ENCODE peak calls at places on chromosomes 6 and 20, in ten cellular contexts. H is cardiac muscle cell, N is A549, R is HFF-Myc, E is lung, I is tibial artery, X is brain microvascular endothelial cell, S is astrocyte of the cerebellum, M is heart right ventricle, L is foreskin fibroblast. O is an unnamed sample.

GRCh38 chr20:5080384-5080877 is 39.3 kb downstream of the PCNA start:
- DNase-seq in H (peak), N (peak), R (no peak), E (peak), I (peak), X (no peak), S (no peak), M (peak), L (peak), O (no peak)

GRCh38 chr6:72746276-72746675 is 124.4 kb downstream of the KCNQ5 start:
- DNase-seq in H (no peak), N (peak), R (no peak), E (no peak), I (no peak), X (no peak), S (no peak), M (no peak), L (peak), O (peak)

GRCh38 chr20:47576516-47577033 is 74.9 kb downstream of the NCOA3 start:
- DNase-seq in H (peak), N (peak), R (peak), E (peak), I (peak), X (peak), S (peak), M (peak), L (peak), O (peak)

GRCh38 chr20:22861231-22861980 is 173.7 kb upstream of the SSTR4 start:
- DNase-seq in H (peak), N (no peak), R (no peak), E (no peak), I (no peak), X (peak), S (no peak), M (no peak), L (peak), O (peak)

GRCh38 chr6:170045563-170045960 is 245.3 kb downstream of the DLL1 start:
- DNase-seq in H (no peak), N (no peak), R (no peak), E (no peak), I (peak), X (no peak), S (no peak), M (no peak), L (no peak), O (no peak)

GRCh38 chr6:90365565-90366219 is 69.0 kb upstream of the BACH2 start:
- DNase-seq in H (no peak), N (no peak), R (no peak), E (no peak), I (no peak), X (no peak), S (no peak), M (no peak), L (no peak), O (no peak)

GRCh38 chr20:54479138-54479906 is 3.9 kb downstream of the DOK5 start:
- DNase-seq in H (no peak), N (peak), R (no peak), E (no peak), I (no peak), X (no peak), S (no peak), M (no peak), L (peak), O (no peak)

GRCh38 chr20:64224344-64225165 is 31.0 kb upstream of the PCMTD2 start:
- DNase-seq in H (peak), N (no peak), R (peak), E (no peak), I (no peak), X (peak), S (peak), M (no peak), L (peak), O (peak)

GRCh38 chr20:61635721-61636455 is 383.8 kb downstream of the CDH4 start:
- DNase-seq in H (no peak), N (no peak), R (no peak), E (no peak), I (no peak), X (no peak), S (no peak), M (no peak), L (no peak), O (no peak)

GRCh38 chr6:41122373-41122772 is 31.8 kb downstream of the TREML1 start:
- DNase-seq in H (no peak), N (no peak), R (no peak), E (no peak), I (no peak), X (peak), S (no peak), M (no peak), L (peak), O (no peak)

GRCh38 chr6:18784794-18785193 is 397.6 kb downstream of the RNF144B start:
- DNase-seq in H (no peak), N (no peak), R (no peak), E (no peak), I (no peak), X (no peak), S (no peak), M (no peak), L (no peak), O (no peak)

GRCh38 chr20:19815553-19815991 is 57.5 kb downstream of the RIN2 start:
- DNase-seq in H (peak), N (peak), R (peak), E (no peak), I (no peak), X (peak), S (peak), M (no peak), L (peak), O (peak)

GRCh38 chr6:33171096-33171888 is 21.0 kb downstream of the COL11A2 start:
- DNase-seq in H (no peak), N (no peak), R (no peak), E (no peak), I (no peak), X (no peak), S (no peak), M (no peak), L (no peak), O (no peak)

GRCh38 chr6:134925800-134926199 is 24.1 kb downstream of the ALDH8A1 start:
- DNase-seq in H (peak), N (no peak), R (no peak), E (no peak), I (no peak), X (no peak), S (no peak), M (no peak), L (peak), O (no peak)

GRCh38 chr6:28953039-28953872 is 29.5 kb upstream of the TRIM27 start:
- DNase-seq in H (peak), N (peak), R (no peak), E (peak), I (no peak), X (peak), S (no peak), M (no peak), L (peak), O (no peak)

GRCh38 chr6:81606965-81607381 is 145.5 kb downstream of the TENT5A start:
- DNase-seq in H (no peak), N (no peak), R (peak), E (no peak), I (no peak), X (no peak), S (peak), M (no peak), L (peak), O (no peak)

GRCh38 chr20:5621305-5621704 is 128.9 kb upstream of the SHLD1 start:
- DNase-seq in H (peak), N (no peak), R (no peak), E (no peak), I (no peak), X (no peak), S (peak), M (peak), L (no peak), O (no peak)

GRCh38 chr6:25477006-25477590 is 174.9 kb upstream of the SCGN start:
- DNase-seq in H (peak), N (peak), R (no peak), E (no peak), I (no peak), X (peak), S (no peak), M (no peak), L (peak), O (no peak)

GRCh38 chr20:35617397-35618031 is 1.9 kb downstream of the SPAG4 start:
- DNase-seq in H (peak), N (peak), R (no peak), E (peak), I (peak), X (peak), S (no peak), M (peak), L (peak), O (peak)

GRCh38 chr6:39812853-39813533 is 20.8 kb downstream of the DAAM2 start:
- DNase-seq in H (peak), N (no peak), R (peak), E (no peak), I (no peak), X (no peak), S (peak), M (no peak), L (peak), O (no peak)

GRCh38 chr6:158892266-158892665 is 73.1 kb upstream of the EZR start:
- DNase-seq in H (no peak), N (no peak), R (no peak), E (no peak), I (no peak), X (no peak), S (no peak), M (no peak), L (no peak), O (no peak)

GRCh38 chr6:148578837-148579236 is 168.0 kb upstream of the UST start:
- DNase-seq in H (no peak), N (no peak), R (no peak), E (no peak), I (no peak), X (no peak), S (no peak), M (no peak), L (no peak), O (no peak)

GRCh38 chr6:92361990-92362770 is 1057.2 kb downstream of the EPHA7 start:
- DNase-seq in H (no peak), N (no peak), R (no peak), E (no peak), I (no peak), X (no peak), S (no peak), M (no peak), L (no peak), O (no peak)

GRCh38 chr6:111576302-111576701 is 29.4 kb downstream of the TRAF3IP2 start:
- DNase-seq in H (peak), N (no peak), R (no peak), E (no peak), I (no peak), X (peak), S (no peak), M (no peak), L (peak), O (no peak)

GRCh38 chr20:3174442-3175263 is 1.3 kb upstream of the LZTS3 start:
- DNase-seq in H (peak), N (peak), R (no peak), E (no peak), I (no peak), X (peak), S (no peak), M (no peak), L (peak), O (no peak)

GRCh38 chr20:25090492-25091429 is 8.8 kb upstream of the VSX1 start:
- DNase-seq in H (no peak), N (no peak), R (no peak), E (no peak), I (no peak), X (no peak), S (no peak), M (no peak), L (no peak), O (no peak)

GRCh38 chr6:33993653-33994052 is 152.2 kb downstream of the GRM4 start:
- DNase-seq in H (no peak), N (no peak), R (no peak), E (no peak), I (no peak), X (no peak), S (no peak), M (no peak), L (no peak), O (no peak)

GRCh38 chr6:123716506-123716905 is 79.8 kb upstream of the TRDN start:
- DNase-seq in H (no peak), N (peak), R (no peak), E (no peak), I (no peak), X (no peak), S (no peak), M (no peak), L (no peak), O (no peak)

GRCh38 chr6:137799950-137800568 is 67.0 kb upstream of the TNFAIP3 start:
- DNase-seq in H (peak), N (peak), R (peak), E (peak), I (no peak), X (peak), S (peak), M (no peak), L (peak), O (no peak)

GRCh38 chr6:109925060-109925459 is 53.1 kb upstream of the GPR6 start:
- DNase-seq in H (peak), N (no peak), R (peak), E (no peak), I (no peak), X (no peak), S (no peak), M (no peak), L (peak), O (no peak)

GRCh38 chr20:42063176-42063575 is 445.0 kb upstream of the CHD6 start:
- DNase-seq in H (no peak), N (no peak), R (no peak), E (no peak), I (no peak), X (no peak), S (no peak), M (no peak), L (no peak), O (no peak)

GRCh38 chr6:170524188-170524535 is 28.9 kb downstream of the PSMB1 start:
- DNase-seq in H (no peak), N (no peak), R (no peak), E (no peak), I (no peak), X (no peak), S (no peak), M (no peak), L (no peak), O (no peak)

GRCh38 chr6:44285552-44286284 is 15.5 kb downstream of the TMEM151B start:
- DNase-seq in H (peak), N (no peak), R (no peak), E (no peak), I (no peak), X (peak), S (no peak), M (no peak), L (peak), O (no peak)

DNA sequence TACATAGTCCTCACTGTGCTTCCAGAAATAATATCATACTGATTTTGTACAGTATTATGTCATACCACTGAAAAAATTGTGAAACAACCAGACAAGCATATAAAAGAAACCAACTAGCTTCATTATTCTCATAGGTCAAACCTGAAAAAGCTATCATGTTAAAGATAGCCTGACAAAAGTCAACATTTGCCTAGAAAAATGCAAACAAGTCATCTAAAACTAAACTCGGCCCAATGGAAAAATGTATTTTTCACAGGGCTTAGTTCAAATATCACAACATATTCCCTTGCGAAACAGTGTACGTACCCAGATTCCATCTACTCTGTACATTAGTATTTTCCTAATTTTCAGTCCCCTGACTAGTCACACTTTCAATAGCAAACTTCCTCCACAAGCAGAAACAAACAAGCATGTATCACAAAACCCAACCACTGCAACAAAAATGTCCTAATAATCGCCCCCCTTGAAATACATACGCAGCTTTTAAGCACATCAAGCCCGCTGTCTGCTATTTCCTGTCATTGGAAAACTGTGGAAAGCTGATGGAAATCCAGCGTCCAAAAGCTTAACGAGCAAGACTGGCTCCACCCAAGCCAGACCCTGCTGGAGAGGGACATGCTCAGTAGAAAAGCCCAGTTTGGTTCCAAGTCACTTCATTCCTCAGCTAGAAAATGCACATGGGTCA is 93.1 kb downstream of the EPB41L2 start:
- DNase-seq in H (peak), N (peak), R (peak), E (no peak), I (peak), X (peak), S (no peak), M (peak), L (peak), O (no peak)
- H3K4me3 ChIP-seq in H (no peak), N (no peak), R (peak), E (no peak), I (peak), X (peak), S (no peak), M (peak), L (peak), O (no peak)

GRCh38 chr20:51763965-51764602 is 4.1 kb downstream of the ATP9A start:
- DNase-seq in H (peak), N (peak), R (no peak), E (no peak), I (no peak), X (no peak), S (no peak), M (no peak), L (peak), O (no peak)

GRCh38 chr20:51767867-51768758 is at the start of gene ATP9A:
- DNase-seq in H (peak), N (no peak), R (no peak), E (peak), I (peak), X (no peak), S (no peak), M (peak), L (peak), O (no peak)

GRCh38 chr20:51769941-51770615 is 1.9 kb upstream of the ATP9A start:
- DNase-seq in H (no peak), N (no peak), R (no peak), E (no peak), I (no peak), X (no peak), S (no peak), M (no peak), L (peak), O (no peak)

GRCh38 chr20:51768759-51769517 is 748 bp upstream of the ATP9A start:
- DNase-seq in H (peak), N (no peak), R (no peak), E (no peak), I (no peak), X (no peak), S (no peak), M (no peak), L (no peak), O (no peak)

DNA sequence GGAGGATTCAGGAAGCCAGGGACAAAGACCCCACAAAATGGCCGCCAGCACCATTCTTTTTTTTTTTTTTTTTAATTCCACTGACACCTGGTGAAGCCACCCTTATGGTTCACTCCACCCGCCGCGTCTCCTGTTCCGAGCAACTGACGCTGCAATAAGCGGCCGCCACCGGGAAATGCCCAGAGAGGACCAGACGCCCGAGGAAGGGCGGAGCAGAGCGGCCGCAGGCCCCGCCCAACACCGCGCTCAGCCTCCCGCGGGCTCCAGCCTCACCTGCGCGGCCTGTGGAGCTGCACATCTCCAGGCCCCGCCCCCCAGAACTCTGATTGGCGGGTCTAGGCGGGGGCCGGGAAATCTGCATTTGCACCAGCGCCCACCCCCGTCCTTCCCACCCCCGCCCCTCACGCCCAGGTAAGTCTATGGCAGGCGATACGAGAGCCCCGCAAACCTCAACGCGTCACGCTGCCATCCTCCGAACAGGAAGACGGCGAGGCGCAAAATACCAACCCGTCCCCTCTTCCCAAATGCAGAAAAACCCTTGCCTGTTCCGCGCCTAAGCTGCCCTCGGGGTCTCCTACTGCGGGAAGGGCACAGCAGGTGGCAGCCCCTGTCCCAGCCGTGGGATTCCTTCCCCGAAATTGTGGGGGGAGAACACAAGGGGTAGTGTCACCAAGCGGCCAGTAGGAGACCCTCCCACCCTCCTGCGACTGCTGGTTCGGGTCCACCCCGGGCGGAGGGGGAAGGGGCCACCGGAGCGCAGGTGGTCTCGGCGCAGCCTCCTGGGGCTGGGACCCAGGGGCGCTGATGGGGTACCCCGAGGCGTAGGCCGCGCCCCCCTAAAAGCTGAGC is 948 bp downstream of the ATP9A start:
- DNase-seq in H (peak), N (peak), R (no peak), E (peak), I (peak), X (no peak), S (no peak), M (peak), L (peak), O (peak)
- TF ChIP-seq CTCF in H (peak), N (no peak), R (peak), E (no peak), I (peak), X (peak), S (peak), M (no peak), L (peak), O (peak)

GRCh38 chr6:13484138-13484708 is 3.2 kb downstream of the GFOD1 start:
- DNase-seq in H (no peak), N (no peak), R (no peak), E (no peak), I (no peak), X (no peak), S (no peak), M (no peak), L (no peak), O (no peak)

GRCh38 chr6:13485923-13486557 is 1.4 kb downstream of the GFOD1 start:
- DNase-seq in H (peak), N (peak), R (no peak), E (no peak), I (no peak), X (no peak), S (no peak), M (peak), L (peak), O (no peak)

GRCh38 chr6:13486679-13487121 is 700 bp downstream of the GFOD1 start:
- DNase-seq in H (peak), N (peak), R (no peak), E (peak), I (peak), X (peak), S (no peak), M (peak), L (peak), O (no peak)

GRCh38 chr6:13484827-13485226 is 2.6 kb downstream of the GFOD1 start:
- DNase-seq in H (no peak), N (no peak), R (no peak), E (no peak), I (no peak), X (no peak), S (no peak), M (no peak), L (no peak), O (no peak)

GRCh38 chr6:13485303-13485702 is 2.1 kb downstream of the GFOD1 start:
- DNase-seq in H (no peak), N (no peak), R (no peak), E (no peak), I (no peak), X (no peak), S (no peak), M (no peak), L (no peak), O (no peak)
- H3K4me3 ChIP-seq in H (peak), N (peak), R (peak), E (peak), I (peak), X (peak), S (peak), M (peak), L (peak), O (no peak)

DNA sequence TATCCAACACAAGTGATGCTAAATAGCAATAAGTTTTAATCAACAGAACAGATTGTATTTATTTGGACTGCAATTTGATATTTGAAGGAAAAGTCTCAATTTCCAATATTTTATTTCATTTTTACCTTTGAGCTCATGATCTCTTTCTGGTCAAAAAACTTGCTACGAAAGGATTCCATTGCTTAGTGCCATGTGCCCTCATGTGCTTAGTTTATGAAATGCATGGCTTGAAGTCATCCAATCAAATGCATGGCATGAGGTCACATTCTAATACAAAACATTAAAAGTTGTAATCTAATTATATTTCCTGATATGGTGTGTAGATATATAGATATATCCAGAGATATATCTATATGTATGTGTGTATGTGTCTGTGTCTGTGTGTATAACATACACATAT is 321.2 kb upstream of the ADGRB3 start:
- DNase-seq in H (peak), N (peak), R (no peak), E (no peak), I (no peak), X (peak), S (peak), M (no peak), L (peak), O (no peak)
- TF ChIP-seq CTCF in H (peak), N (no peak), R (no peak), E (no peak), I (no peak), X (peak), S (peak), M (no peak), L (no peak), O (no peak)